ENCODE peak calls at places on chromosomes 13 and 19, in six cellular contexts. Q is neural progenitor cell; T is cardiac muscle cell; P is mesendoderm; H is CD8-positive, alpha-beta memory T cell; Y is neuronal stem cell. X is an unnamed sample.

GRCh38 chr13:85974604-85975366 is 175.6 kb upstream of the SLITRK6 start:
- DNase-seq in Q (no peak), T (peak), P (no peak), H (no peak), Y (no peak), X (no peak)

GRCh38 chr13:76610819-76611415 is 275.3 kb downstream of the KCTD12 start:
- DNase-seq in Q (no peak), T (peak), P (no peak), H (no peak), Y (no peak), X (no peak)

GRCh38 chr19:16168465-16169081 is 4.8 kb downstream of the CIB3 start:
- DNase-seq in Q (no peak), T (no peak), P (peak), H (no peak), Y (no peak), X (peak)

GRCh38 chr13:87942204-87942603 is 271.0 kb downstream of the SLITRK5 start:
- DNase-seq in Q (no peak), T (no peak), P (no peak), H (no peak), Y (no peak), X (no peak)

GRCh38 chr13:112941349-112941748 is 27.7 kb upstream of the MCF2L start:
- DNase-seq in Q (no peak), T (no peak), P (no peak), H (no peak), Y (no peak), X (no peak)

GRCh38 chr19:45595814-45596213 is 6.2 kb downstream of the GPR4 start:
- DNase-seq in Q (no peak), T (no peak), P (no peak), H (no peak), Y (no peak), X (no peak)

GRCh38 chr13:113091891-113092775 is 13.5 kb upstream of the F7 start:
- DNase-seq in Q (no peak), T (no peak), P (no peak), H (no peak), Y (no peak), X (no peak)

GRCh38 chr13:39566216-39566869 is 36.6 kb downstream of the LHFPL6 start:
- DNase-seq in Q (no peak), T (no peak), P (no peak), H (no peak), Y (no peak), X (peak)

GRCh38 chr19:13637664-13638063 is 126.7 kb upstream of the MRI1 start:
- DNase-seq in Q (no peak), T (no peak), P (no peak), H (no peak), Y (no peak), X (no peak)

GRCh38 chr13:100461309-100462035 is 127.1 kb downstream of the GGACT start:
- DNase-seq in Q (peak), T (no peak), P (peak), H (no peak), Y (peak), X (no peak)

GRCh38 chr19:32830231-32831014 is 39.1 kb downstream of the SLC7A9 start:
- DNase-seq in Q (no peak), T (no peak), P (no peak), H (no peak), Y (no peak), X (no peak)

GRCh38 chr13:52830946-52831345 is 17.5 kb downstream of the PCDH8 start:
- DNase-seq in Q (no peak), T (no peak), P (no peak), H (no peak), Y (no peak), X (no peak)

GRCh38 chr13:21458457-21458815 is 667 bp downstream of the ZDHHC20 start:
- DNase-seq in Q (peak), T (peak), P (peak), H (peak), Y (no peak), X (peak)

GRCh38 chr13:91017669-91018053 is 329.8 kb upstream of the MIR17HG start:
- DNase-seq in Q (no peak), T (no peak), P (peak), H (no peak), Y (no peak), X (no peak)

GRCh38 chr13:99414048-99414995 is 87.0 kb upstream of the TM9SF2 start:
- DNase-seq in Q (no peak), T (no peak), P (peak), H (no peak), Y (no peak), X (no peak)

GRCh38 chr13:24680258-24680920 is at the start of gene ATP12A:
- DNase-seq in Q (peak), T (peak), P (peak), H (peak), Y (peak), X (peak)

GRCh38 chr13:112953591-112954487 is 15.2 kb upstream of the MCF2L start:
- DNase-seq in Q (no peak), T (no peak), P (no peak), H (no peak), Y (no peak), X (no peak)

GRCh38 chr13:99269627-99270252 is 11.6 kb upstream of the GPR18 start:
- DNase-seq in Q (peak), T (peak), P (peak), H (peak), Y (no peak), X (no peak)

GRCh38 chr13:96460571-96460970 is 370.7 kb downstream of the HS6ST3 start:
- DNase-seq in Q (no peak), T (peak), P (no peak), H (no peak), Y (no peak), X (peak)

GRCh38 chr13:113205428-113205931 is 3.0 kb downstream of the PCID2 start:
- DNase-seq in Q (no peak), T (no peak), P (no peak), H (no peak), Y (no peak), X (no peak)

GRCh38 chr13:21033224-21033855 is 28.0 kb downstream of the LATS2 start:
- DNase-seq in Q (no peak), T (peak), P (peak), H (no peak), Y (no peak), X (no peak)

GRCh38 chr19:3283886-3284657 is 59.6 kb downstream of the CELF5 start:
- DNase-seq in Q (no peak), T (no peak), P (no peak), H (no peak), Y (no peak), X (no peak)

GRCh38 chr19:48751835-48752510 is 468 bp downstream of the FUT1 start:
- DNase-seq in Q (peak), T (no peak), P (peak), H (no peak), Y (no peak), X (no peak)

GRCh38 chr19:15479391-15480345 is at the start of gene PGLYRP2:
- DNase-seq in Q (no peak), T (no peak), P (no peak), H (no peak), Y (no peak), X (no peak)

GRCh38 chr19:3270908-3271307 is 46.4 kb downstream of the CELF5 start:
- DNase-seq in Q (peak), T (peak), P (peak), H (peak), Y (peak), X (peak)

GRCh38 chr19:51016798-51017683 is 2.5 kb downstream of the KLK10 start:
- DNase-seq in Q (peak), T (peak), P (peak), H (peak), Y (peak), X (peak)

GRCh38 chr19:5667751-5668271 is 12.5 kb downstream of the MICOS13 start:
- DNase-seq in Q (peak), T (no peak), P (peak), H (no peak), Y (no peak), X (no peak)

GRCh38 chr19:46218160-46218559 is 11.4 kb upstream of the IGFL1 start:
- DNase-seq in Q (peak), T (peak), P (peak), H (no peak), Y (peak), X (no peak)

GRCh38 chr13:90868321-90868920 is 479.1 kb upstream of the MIR17HG start:
- DNase-seq in Q (peak), T (peak), P (peak), H (no peak), Y (peak), X (peak)

GRCh38 chr13:40961224-40961623 is 57.9 kb downstream of the ELF1 start:
- DNase-seq in Q (no peak), T (no peak), P (no peak), H (no peak), Y (no peak), X (no peak)

GRCh38 chr19:13627531-13627930 is 121.3 kb upstream of the CACNA1A start:
- DNase-seq in Q (no peak), T (no peak), P (no peak), H (no peak), Y (no peak), X (no peak)

GRCh38 chr19:30304540-30304939 is 67.6 kb upstream of the ZNF536 start:
- DNase-seq in Q (no peak), T (no peak), P (no peak), H (no peak), Y (no peak), X (no peak)

GRCh38 chr13:98033277-98034247 is 80.1 kb downstream of the IPO5 start:
- DNase-seq in Q (peak), T (peak), P (peak), H (no peak), Y (peak), X (peak)

GRCh38 chr13:26897706-26898550 is 137.3 kb upstream of the GPR12 start:
- DNase-seq in Q (no peak), T (no peak), P (peak), H (no peak), Y (no peak), X (no peak)

DNA sequence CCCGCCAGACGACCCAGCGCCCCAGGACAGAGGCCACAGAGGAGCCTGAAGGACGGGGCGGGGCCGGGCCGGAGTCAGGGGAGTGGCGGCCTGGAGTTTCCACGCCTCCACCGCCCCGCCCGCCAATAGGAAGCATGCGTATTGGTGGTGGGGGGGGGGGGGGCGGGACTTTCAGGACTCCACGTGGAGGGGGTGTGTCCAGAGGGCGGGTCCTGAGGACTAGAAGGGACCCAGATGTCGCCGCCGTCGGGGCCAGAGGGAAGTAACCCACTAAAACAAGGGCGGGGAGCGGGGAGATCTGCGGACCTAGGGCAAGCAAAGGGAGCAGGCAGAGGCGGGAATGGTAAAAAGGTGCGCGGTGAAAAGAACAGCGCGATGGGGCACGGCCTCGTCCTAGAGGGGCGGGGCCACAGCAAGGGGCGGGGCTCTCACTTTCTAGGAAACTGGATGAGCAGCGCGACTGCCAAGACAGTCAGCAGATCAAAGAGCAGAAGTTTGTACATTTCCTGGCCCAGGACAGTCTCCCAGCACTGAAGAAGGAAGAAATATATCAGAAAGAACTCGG is 2.8 kb upstream of the LENG1 start:
- DNase-seq in Q (peak), T (peak), P (peak), H (peak), Y (no peak), X (peak)
- H3K4me3 ChIP-seq in Q (peak), T (peak), P (no peak), H (peak), Y (no peak), X (peak)

DNA sequence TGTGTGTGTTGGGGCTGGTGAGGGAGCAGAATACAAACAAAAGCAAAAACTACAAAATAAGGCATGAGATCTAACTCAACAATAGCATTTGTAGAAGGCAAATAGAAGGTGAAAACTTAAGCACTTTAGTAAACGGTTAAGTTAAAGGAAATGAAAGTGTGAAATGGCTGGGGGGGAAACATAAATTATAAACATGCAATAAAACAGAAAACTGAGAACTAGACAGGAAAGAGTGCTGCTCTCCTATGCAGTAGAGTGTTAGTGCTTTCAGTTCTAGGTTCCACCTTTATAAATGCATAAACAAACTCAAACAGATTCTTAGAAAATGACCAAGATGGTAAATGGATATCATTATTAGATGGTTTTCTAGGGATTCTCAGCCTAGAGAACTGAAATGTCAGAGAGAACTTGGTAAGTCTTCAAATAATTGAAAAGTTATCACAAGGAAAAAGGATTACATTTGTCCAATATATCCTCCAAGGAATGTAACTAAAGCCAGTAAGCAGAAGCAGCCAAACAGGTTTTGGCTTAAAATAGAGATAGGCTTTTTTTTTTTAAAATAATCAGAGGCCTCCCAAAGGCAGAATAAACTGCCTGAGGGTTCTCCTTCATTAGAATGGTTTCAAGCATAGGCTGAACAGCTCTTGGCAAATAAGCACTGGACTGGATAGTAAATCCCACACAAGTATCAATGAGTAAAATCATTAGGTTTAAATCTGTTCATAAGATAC is 23.3 kb downstream of the RBM26 start:
- DNase-seq in Q (no peak), T (no peak), P (no peak), H (no peak), Y (no peak), X (no peak)
- H3K4me3 ChIP-seq in Q (no peak), T (no peak), P (no peak), H (no peak), Y (no peak), X (no peak)

DNA sequence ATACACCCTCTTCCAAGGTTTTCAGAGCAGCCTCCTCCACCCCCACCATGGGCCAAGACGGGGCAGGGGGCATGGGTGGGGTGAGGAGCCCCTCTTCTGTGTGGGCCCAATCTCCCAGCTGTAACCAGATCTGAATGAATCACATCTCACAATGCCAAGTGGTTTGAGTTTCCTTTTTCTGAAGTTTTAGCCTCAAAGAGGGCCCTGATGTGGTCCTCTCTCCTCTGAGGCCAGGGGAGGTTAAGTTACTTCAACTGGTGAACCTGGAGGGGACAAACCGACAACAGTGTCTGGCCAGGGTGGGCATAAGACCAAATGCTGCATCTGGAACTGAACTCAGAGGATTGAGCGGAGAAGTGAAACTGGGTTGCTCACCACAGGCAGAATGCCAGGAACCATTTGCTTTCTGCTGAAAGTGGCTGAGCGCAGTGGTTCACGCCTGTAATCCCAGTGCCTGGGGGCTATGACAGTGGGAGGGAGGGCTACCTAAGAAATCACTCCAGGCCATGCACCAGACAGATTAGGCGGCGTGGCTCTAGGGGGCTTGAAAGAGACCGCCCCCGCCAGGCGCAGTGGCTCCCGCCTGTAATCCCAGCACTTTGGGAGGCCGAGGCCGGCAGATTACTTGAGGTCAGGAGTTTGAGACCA is 15.4 kb upstream of the IRGC start:
- DNase-seq in Q (peak), T (no peak), P (peak), H (no peak), Y (no peak), X (peak)
- H3K4me3 ChIP-seq in Q (no peak), T (no peak), P (no peak), H (no peak), Y (no peak), X (no peak)

GRCh38 chr19:41064974-41065569 is 23.2 kb upstream of the CYP2A13 start:
- DNase-seq in Q (peak), T (peak), P (peak), H (no peak), Y (no peak), X (peak)
- H3K4me3 ChIP-seq in Q (no peak), T (no peak), P (no peak), H (no peak), Y (no peak), X (no peak)

GRCh38 chr13:44072536-44072935 is 192.8 kb downstream of the LACC1 start:
- DNase-seq in Q (no peak), T (no peak), P (no peak), H (no peak), Y (no peak), X (no peak)
- H3K4me3 ChIP-seq in Q (no peak), T (no peak), P (no peak), H (no peak), Y (no peak), X (no peak)

GRCh38 chr19:11418518-11419506 is at the start of gene RGL3:
- DNase-seq in Q (peak), T (peak), P (peak), H (no peak), Y (no peak), X (no peak)
- H3K4me3 ChIP-seq in Q (peak), T (peak), P (peak), H (no peak), Y (peak), X (peak)

GRCh38 chr19:17332360-17332676 is 2.3 kb downstream of the ANO8 start:
- DNase-seq in Q (no peak), T (no peak), P (no peak), H (no peak), Y (no peak), X (no peak)

GRCh38 chr19:17331254-17331558 is 3.4 kb downstream of the ANO8 start:
- DNase-seq in Q (no peak), T (no peak), P (no peak), H (no peak), Y (no peak), X (no peak)

GRCh38 chr19:17334414-17335409 is at the start of gene ANO8:
- DNase-seq in Q (peak), T (peak), P (peak), H (peak), Y (peak), X (peak)

GRCh38 chr19:17333611-17334413 is 843 bp downstream of the ANO8 start:
- DNase-seq in Q (peak), T (no peak), P (peak), H (peak), Y (no peak), X (peak)

DNA sequence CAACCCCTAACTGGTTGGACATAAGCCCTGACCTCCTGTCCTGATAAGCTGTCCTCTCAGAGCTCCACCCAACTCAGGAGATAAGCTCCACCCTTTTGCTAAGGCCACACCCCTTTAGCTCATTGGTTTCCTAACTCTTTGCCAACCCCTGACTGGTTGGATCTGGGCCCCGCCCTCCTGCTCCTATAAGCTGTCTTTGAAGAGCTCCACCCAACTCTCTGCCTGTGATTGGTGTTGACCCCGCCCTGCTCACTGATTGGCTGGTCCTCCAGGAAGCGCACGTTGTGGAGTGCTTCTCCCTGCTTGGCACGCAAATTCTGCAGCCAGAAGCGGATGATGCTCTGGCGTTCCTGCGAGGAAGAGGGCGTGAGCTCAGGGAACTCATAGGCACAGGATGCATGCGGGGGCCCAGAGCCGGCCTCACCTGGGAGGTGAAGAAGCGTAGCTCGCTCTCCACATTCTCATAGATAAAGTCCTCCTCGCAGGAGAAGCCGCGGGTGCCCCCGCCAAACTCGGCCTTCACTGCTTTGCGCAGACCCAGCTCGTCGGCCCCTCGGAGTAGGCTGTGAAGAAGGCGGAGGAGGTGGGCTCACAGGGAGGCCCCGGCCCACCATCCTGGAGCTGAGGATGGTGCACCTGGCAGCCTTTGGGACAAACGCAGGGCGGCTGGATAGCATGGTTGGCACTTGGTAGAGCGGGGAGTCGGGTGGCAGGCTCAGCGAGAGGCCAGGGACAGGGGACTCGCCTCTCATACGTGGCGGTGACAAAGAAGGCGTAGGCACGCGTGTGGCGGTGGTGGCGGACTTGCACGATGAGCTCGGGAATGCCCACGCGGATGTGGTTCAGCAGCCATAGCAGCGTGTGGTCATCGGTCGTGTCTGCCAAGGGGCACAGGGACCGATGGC is 1.7 kb downstream of the ANO8 start:
- DNase-seq in Q (peak), T (peak), P (peak), H (no peak), Y (no peak), X (peak)
- H3K4me3 ChIP-seq in Q (no peak), T (no peak), P (no peak), H (no peak), Y (peak), X (no peak)

GRCh38 chr13:30957258-30957943 is 24.9 kb downstream of the TEX26 start:
- DNase-seq in Q (no peak), T (no peak), P (no peak), H (no peak), Y (no peak), X (no peak)
- H3K4me3 ChIP-seq in Q (no peak), T (no peak), P (no peak), H (no peak), Y (no peak), X (no peak)

GRCh38 chr13:33806470-33807248 is 11.3 kb upstream of the RFC3 start:
- DNase-seq in Q (no peak), T (no peak), P (no peak), H (no peak), Y (no peak), X (no peak)
- H3K4me3 ChIP-seq in Q (no peak), T (no peak), P (no peak), H (no peak), Y (no peak), X (no peak)

GRCh38 chr19:932647-933552 is 7.1 kb downstream of the ARID3A start:
- DNase-seq in Q (peak), T (peak), P (no peak), H (peak), Y (no peak), X (no peak)
- H3K4me3 ChIP-seq in Q (no peak), T (no peak), P (no peak), H (peak), Y (no peak), X (no peak)